ENCODE peak calls at places on chromosomes 16 and 17, in six cellular contexts. One of them, this sample, is unnamed.

GRCh38 chr17:57918017-57918895 is 37.0 kb downstream of the CUEDC1 start:
- DNase-seq in cardiac muscle cell: peak; percentile 45
- DNase-seq in heart right ventricle: no peak
- DNase-seq in dorsolateral prefrontal cortex: no peak
- DNase-seq in pancreas: peak; percentile 5
- DNase-seq in prostate gland: no peak
- DNase-seq in this sample: no peak

GRCh38 chr16:64841071-64841470 is 280.8 kb downstream of the CDH11 start:
- DNase-seq in dorsolateral prefrontal cortex: no peak
- DNase-seq in pancreas: no peak
- DNase-seq in cardiac muscle cell: no peak
- DNase-seq in heart right ventricle: no peak
- DNase-seq in prostate gland: no peak
- DNase-seq in this sample: no peak

GRCh38 chr16:1022466-1022865 is 40.9 kb downstream of the SOX8 start:
- DNase-seq in pancreas: no peak
- DNase-seq in dorsolateral prefrontal cortex: no peak
- DNase-seq in heart right ventricle: no peak
- DNase-seq in prostate gland: no peak
- DNase-seq in cardiac muscle cell: no peak
- DNase-seq in this sample: no peak

GRCh38 chr16:56795011-56795410 is 65.1 kb downstream of the NUP93 start:
- DNase-seq in heart right ventricle: no peak
- DNase-seq in prostate gland: no peak
- DNase-seq in cardiac muscle cell: no peak
- DNase-seq in pancreas: no peak
- DNase-seq in dorsolateral prefrontal cortex: no peak
- DNase-seq in this sample: no peak

GRCh38 chr17:75126954-75127353 is 4.6 kb downstream of the NT5C start:
- DNase-seq in prostate gland: no peak
- DNase-seq in heart right ventricle: no peak
- DNase-seq in pancreas: no peak
- DNase-seq in dorsolateral prefrontal cortex: no peak
- DNase-seq in cardiac muscle cell: no peak
- DNase-seq in this sample: no peak

GRCh38 chr16:24838554-24839266 is 7.1 kb upstream of the SLC5A11 start:
- DNase-seq in dorsolateral prefrontal cortex: no peak
- DNase-seq in heart right ventricle: no peak
- DNase-seq in pancreas: no peak
- DNase-seq in prostate gland: no peak
- DNase-seq in cardiac muscle cell: peak; percentile 84
- DNase-seq in this sample: no peak

GRCh38 chr17:39209317-39210092 is 9.4 kb downstream of the RPL19 start:
- DNase-seq in prostate gland: peak; percentile 94
- DNase-seq in dorsolateral prefrontal cortex: no peak
- DNase-seq in heart right ventricle: peak; percentile 74
- DNase-seq in pancreas: no peak
- DNase-seq in cardiac muscle cell: peak; percentile 66
- DNase-seq in this sample: no peak

GRCh38 chr17:7579839-7580630 is 597 bp downstream of the CD68 start:
- DNase-seq in prostate gland: no peak
- DNase-seq in heart right ventricle: no peak
- DNase-seq in dorsolateral prefrontal cortex: no peak
- DNase-seq in cardiac muscle cell: no peak
- DNase-seq in pancreas: no peak
- DNase-seq in this sample: no peak

GRCh38 chr17:76529224-76529642 is 8.3 kb downstream of the CYGB start:
- DNase-seq in heart right ventricle: peak; percentile 80
- DNase-seq in dorsolateral prefrontal cortex: no peak
- DNase-seq in pancreas: no peak
- DNase-seq in cardiac muscle cell: peak; percentile 95
- DNase-seq in prostate gland: peak; percentile 67
- DNase-seq in this sample: peak; percentile 49

GRCh38 chr16:749010-749409 is 8.2 kb upstream of the CIAO3 start:
- DNase-seq in heart right ventricle: no peak
- DNase-seq in prostate gland: no peak
- DNase-seq in cardiac muscle cell: peak; percentile 90
- DNase-seq in pancreas: no peak
- DNase-seq in dorsolateral prefrontal cortex: no peak
- DNase-seq in this sample: no peak

GRCh38 chr17:60139438-60140285 is 10.1 kb upstream of the CA4 start:
- DNase-seq in prostate gland: peak; percentile 43
- DNase-seq in dorsolateral prefrontal cortex: peak; percentile 50
- DNase-seq in pancreas: peak; percentile 93
- DNase-seq in heart right ventricle: peak; percentile 81
- DNase-seq in cardiac muscle cell: peak; percentile 76
- DNase-seq in this sample: peak; percentile 57

GRCh38 chr16:6888536-6888935 is 444.1 kb upstream of the RBFOX1 start:
- DNase-seq in heart right ventricle: no peak
- DNase-seq in prostate gland: no peak
- DNase-seq in pancreas: no peak
- DNase-seq in dorsolateral prefrontal cortex: no peak
- DNase-seq in cardiac muscle cell: no peak
- DNase-seq in this sample: no peak

GRCh38 chr17:30524847-30525246 is 47.6 kb downstream of the GOSR1 start:
- DNase-seq in cardiac muscle cell: peak; percentile 17
- DNase-seq in dorsolateral prefrontal cortex: no peak
- DNase-seq in prostate gland: peak; percentile 25
- DNase-seq in pancreas: no peak
- DNase-seq in heart right ventricle: no peak
- DNase-seq in this sample: no peak

GRCh38 chr16:88599825-88600538 is 29.8 kb downstream of the ZC3H18 start:
- DNase-seq in prostate gland: no peak
- DNase-seq in cardiac muscle cell: peak; percentile 11
- DNase-seq in dorsolateral prefrontal cortex: no peak
- DNase-seq in pancreas: no peak
- DNase-seq in heart right ventricle: no peak
- DNase-seq in this sample: no peak

GRCh38 chr17:61129232-61129631 is 270.4 kb upstream of the TBX2 start:
- DNase-seq in pancreas: no peak
- DNase-seq in dorsolateral prefrontal cortex: no peak
- DNase-seq in heart right ventricle: no peak
- DNase-seq in cardiac muscle cell: no peak
- DNase-seq in prostate gland: no peak
- DNase-seq in this sample: no peak

GRCh38 chr17:81323411-81323868 is 28.3 kb upstream of the SLC38A10 start:
- DNase-seq in dorsolateral prefrontal cortex: no peak
- DNase-seq in heart right ventricle: no peak
- DNase-seq in prostate gland: no peak
- DNase-seq in pancreas: no peak
- DNase-seq in cardiac muscle cell: no peak
- DNase-seq in this sample: no peak

GRCh38 chr16:11225677-11226549 is 30.1 kb downstream of the SOCS1 start:
- DNase-seq in pancreas: no peak
- DNase-seq in heart right ventricle: no peak
- DNase-seq in cardiac muscle cell: no peak
- DNase-seq in dorsolateral prefrontal cortex: no peak
- DNase-seq in prostate gland: no peak
- DNase-seq in this sample: no peak

GRCh38 chr17:77115510-77115909 is 25.3 kb upstream of the SEC14L1 start:
- DNase-seq in cardiac muscle cell: peak; percentile 64
- DNase-seq in pancreas: no peak
- DNase-seq in heart right ventricle: no peak
- DNase-seq in prostate gland: no peak
- DNase-seq in dorsolateral prefrontal cortex: no peak
- DNase-seq in this sample: no peak

GRCh38 chr16:67034478-67034877 is 5.5 kb downstream of the CBFB start:
- DNase-seq in pancreas: no peak
- DNase-seq in prostate gland: no peak
- DNase-seq in heart right ventricle: no peak
- DNase-seq in cardiac muscle cell: peak; percentile 53
- DNase-seq in dorsolateral prefrontal cortex: no peak
- DNase-seq in this sample: no peak

GRCh38 chr16:75593825-75594820 is 27.9 kb downstream of the GABARAPL2 start:
- DNase-seq in prostate gland: no peak
- DNase-seq in pancreas: no peak
- DNase-seq in heart right ventricle: no peak
- DNase-seq in cardiac muscle cell: peak; percentile 39
- DNase-seq in dorsolateral prefrontal cortex: no peak
- DNase-seq in this sample: peak; percentile 81

DNA sequence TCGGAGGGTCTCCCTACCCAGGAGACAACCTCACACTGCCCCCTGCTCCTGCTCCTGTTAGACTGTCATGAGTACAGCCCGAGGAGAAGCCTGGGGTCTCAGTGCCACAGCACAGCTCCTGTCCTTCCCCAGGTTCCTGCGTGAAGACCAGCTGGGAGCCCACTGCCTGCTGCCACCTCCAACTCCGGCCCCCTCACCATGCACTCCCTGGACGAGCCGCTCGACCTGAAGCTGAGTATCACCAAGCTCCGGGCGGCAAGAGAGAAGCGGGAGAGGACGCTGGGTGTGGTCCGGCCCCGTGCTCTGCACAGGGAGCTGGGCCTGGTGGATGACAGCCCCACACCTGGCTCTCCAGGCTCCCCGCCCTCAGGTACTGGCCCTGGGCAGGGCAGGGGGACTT is 16.2 kb downstream of the GLIS2 start:
- DNase-seq in prostate gland: no peak
- DNase-seq in heart right ventricle: no peak
- DNase-seq in dorsolateral prefrontal cortex: no peak
- DNase-seq in cardiac muscle cell: no peak
- DNase-seq in pancreas: no peak
- DNase-seq in this sample: no peak
- H3K27ac ChIP-seq in prostate gland: no peak overlapping the region
- H3K27ac ChIP-seq in heart right ventricle: no peak overlapping the region
- H3K27ac ChIP-seq in dorsolateral prefrontal cortex: no peak overlapping the region
- H3K27ac ChIP-seq in cardiac muscle cell: no peak overlapping the region
- H3K27ac ChIP-seq in pancreas: no peak overlapping the region
- H3K27ac ChIP-seq in this sample: peak overlapping the region; percentile 37

GRCh38 chr17:72662827-72663190 is 429.7 kb downstream of the SLC39A11 start:
- DNase-seq in pancreas: no peak
- DNase-seq in cardiac muscle cell: no peak
- DNase-seq in dorsolateral prefrontal cortex: no peak
- DNase-seq in prostate gland: no peak
- DNase-seq in heart right ventricle: no peak
- DNase-seq in this sample: no peak

GRCh38 chr17:72661945-72662826 is 430.3 kb downstream of the SLC39A11 start:
- DNase-seq in heart right ventricle: no peak
- DNase-seq in prostate gland: no peak
- DNase-seq in pancreas: no peak
- DNase-seq in dorsolateral prefrontal cortex: no peak
- DNase-seq in cardiac muscle cell: no peak
- DNase-seq in this sample: no peak

GRCh38 chr17:72660274-72661092 is 432.0 kb downstream of the SLC39A11 start:
- DNase-seq in heart right ventricle: no peak
- DNase-seq in pancreas: no peak
- DNase-seq in prostate gland: no peak
- DNase-seq in dorsolateral prefrontal cortex: no peak
- DNase-seq in cardiac muscle cell: no peak
- DNase-seq in this sample: no peak

GRCh38 chr17:72659811-72660210 is 432.7 kb downstream of the SLC39A11 start:
- DNase-seq in prostate gland: no peak
- DNase-seq in pancreas: no peak
- DNase-seq in heart right ventricle: no peak
- DNase-seq in dorsolateral prefrontal cortex: no peak
- DNase-seq in cardiac muscle cell: no peak
- DNase-seq in this sample: no peak

GRCh38 chr17:72661093-72661944 is 431.2 kb downstream of the SLC39A11 start:
- DNase-seq in cardiac muscle cell: no peak
- DNase-seq in dorsolateral prefrontal cortex: no peak
- DNase-seq in prostate gland: peak; percentile 77
- DNase-seq in pancreas: no peak
- DNase-seq in heart right ventricle: no peak
- DNase-seq in this sample: peak; percentile 68
- TF ChIP-seq CTCF in cardiac muscle cell: peak; percentile 13
- TF ChIP-seq CTCF in dorsolateral prefrontal cortex: no peak
- TF ChIP-seq CTCF in prostate gland: peak; percentile 8
- TF ChIP-seq CTCF in pancreas: no peak
- TF ChIP-seq CTCF in heart right ventricle: no peak
- TF ChIP-seq CTCF in this sample: no peak

GRCh38 chr17:34312080-34312479 is 7.2 kb upstream of the CCL8 start:
- DNase-seq in pancreas: no peak
- DNase-seq in cardiac muscle cell: peak; percentile 91
- DNase-seq in dorsolateral prefrontal cortex: no peak
- DNase-seq in heart right ventricle: no peak
- DNase-seq in prostate gland: no peak
- DNase-seq in this sample: no peak

GRCh38 chr17:34314279-34314678 is 5.0 kb upstream of the CCL8 start:
- DNase-seq in cardiac muscle cell: peak; percentile 95
- DNase-seq in prostate gland: no peak
- DNase-seq in dorsolateral prefrontal cortex: no peak
- DNase-seq in pancreas: no peak
- DNase-seq in heart right ventricle: no peak
- DNase-seq in this sample: no peak

GRCh38 chr17:34311291-34311690 is 7.9 kb upstream of the CCL8 start:
- DNase-seq in heart right ventricle: no peak
- DNase-seq in pancreas: no peak
- DNase-seq in cardiac muscle cell: no peak
- DNase-seq in prostate gland: no peak
- DNase-seq in dorsolateral prefrontal cortex: no peak
- DNase-seq in this sample: no peak

GRCh38 chr17:34308376-34308775 is 10.9 kb upstream of the CCL8 start:
- DNase-seq in heart right ventricle: no peak
- DNase-seq in cardiac muscle cell: no peak
- DNase-seq in pancreas: no peak
- DNase-seq in prostate gland: no peak
- DNase-seq in dorsolateral prefrontal cortex: no peak
- DNase-seq in this sample: no peak

GRCh38 chr17:34313164-34313563 is 6.1 kb upstream of the CCL8 start:
- DNase-seq in dorsolateral prefrontal cortex: no peak
- DNase-seq in pancreas: no peak
- DNase-seq in heart right ventricle: no peak
- DNase-seq in cardiac muscle cell: peak; percentile 73
- DNase-seq in prostate gland: no peak
- DNase-seq in this sample: no peak
- H3K27ac ChIP-seq in dorsolateral prefrontal cortex: no peak overlapping the region
- H3K27ac ChIP-seq in pancreas: no peak overlapping the region
- H3K27ac ChIP-seq in heart right ventricle: no peak overlapping the region
- H3K27ac ChIP-seq in cardiac muscle cell: no peak overlapping the region
- H3K27ac ChIP-seq in prostate gland: no peak overlapping the region
- H3K27ac ChIP-seq in this sample: no peak overlapping the region

GRCh38 chr16:47143677-47144558 is at the start of gene NETO2:
- DNase-seq in cardiac muscle cell: peak; percentile 68
- DNase-seq in prostate gland: peak; percentile 17
- DNase-seq in heart right ventricle: peak; percentile 62
- DNase-seq in pancreas: peak; percentile 79
- DNase-seq in dorsolateral prefrontal cortex: peak; percentile 41
- DNase-seq in this sample: peak; percentile 70
- TF ChIP-seq CTCF in cardiac muscle cell: peak; percentile 75
- TF ChIP-seq CTCF in prostate gland: peak; percentile 44
- TF ChIP-seq CTCF in heart right ventricle: peak; percentile 14
- TF ChIP-seq CTCF in pancreas: peak; percentile 14
- TF ChIP-seq CTCF in dorsolateral prefrontal cortex: peak; percentile 46
- TF ChIP-seq CTCF in this sample: peak; percentile 61

DNA sequence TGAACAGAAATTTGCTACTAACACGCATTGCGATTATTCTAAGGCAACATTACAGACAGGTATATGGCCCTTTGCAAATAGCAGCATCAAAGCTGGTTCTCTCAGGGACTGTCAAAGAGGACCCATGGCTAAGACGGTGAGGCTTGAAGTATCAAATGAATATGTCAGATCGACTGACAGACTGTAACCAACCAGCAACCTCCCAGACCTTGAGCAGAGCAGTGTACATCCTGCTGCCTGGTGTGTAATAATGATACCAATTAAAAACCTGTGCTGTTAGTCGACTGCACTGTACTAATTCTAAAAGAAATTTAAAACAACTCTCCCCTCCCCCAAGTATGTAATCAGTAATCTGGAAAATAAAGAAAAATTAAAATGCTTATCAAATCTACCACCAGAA is 35.9 kb upstream of the GHDC start:
- DNase-seq in prostate gland: no peak
- DNase-seq in cardiac muscle cell: no peak
- DNase-seq in pancreas: no peak
- DNase-seq in heart right ventricle: no peak
- DNase-seq in dorsolateral prefrontal cortex: no peak
- DNase-seq in this sample: no peak
- H3K27ac ChIP-seq in prostate gland: no peak overlapping the region
- H3K27ac ChIP-seq in cardiac muscle cell: no peak overlapping the region
- H3K27ac ChIP-seq in pancreas: no peak overlapping the region
- H3K27ac ChIP-seq in heart right ventricle: no peak overlapping the region
- H3K27ac ChIP-seq in dorsolateral prefrontal cortex: no peak overlapping the region
- H3K27ac ChIP-seq in this sample: no peak overlapping the region

GRCh38 chr16:8859913-8860881 is 8.6 kb downstream of the CARHSP1 start:
- DNase-seq in cardiac muscle cell: peak; percentile 84
- DNase-seq in pancreas: peak; percentile 56
- DNase-seq in heart right ventricle: no peak
- DNase-seq in prostate gland: no peak
- DNase-seq in dorsolateral prefrontal cortex: no peak
- DNase-seq in this sample: no peak
- TF ChIP-seq CTCF in cardiac muscle cell: no peak
- TF ChIP-seq CTCF in pancreas: no peak
- TF ChIP-seq CTCF in heart right ventricle: no peak
- TF ChIP-seq CTCF in prostate gland: no peak
- TF ChIP-seq CTCF in dorsolateral prefrontal cortex: no peak
- TF ChIP-seq CTCF in this sample: no peak